ENCODE peak calls at places on chromosomes 12 and 14, in ten cellular contexts. F is HFF-Myc, S is M059J, E is T follicular helper cell, W is head of caudate nucleus, Z is epithelial cell of esophagus, H is RWPE1, U is astrocyte of the hippocampus, D is Peyer's patch, Y is GM03348. C is an unnamed sample.

GRCh38 chr12:69045430-69045829 is 112.5 kb upstream of the CPM start:
- DNase-seq in F (no peak), S (no peak), E (no peak), W (no peak), Z (no peak), H (no peak), U (no peak), D (no peak), Y (no peak), C (no peak)

GRCh38 chr12:82835217-82835616 is 148.5 kb downstream of the TMTC2 start:
- DNase-seq in F (peak), S (no peak), E (no peak), W (no peak), Z (peak), H (no peak), U (peak), D (no peak), Y (peak), C (no peak)

GRCh38 chr12:88643685-88644084 is 63.4 kb upstream of the KITLG start:
- DNase-seq in F (no peak), S (no peak), E (no peak), W (no peak), Z (no peak), H (no peak), U (no peak), D (no peak), Y (peak), C (no peak)

GRCh38 chr14:100549834-100550625 is 37.2 kb downstream of the BEGAIN start:
- DNase-seq in F (no peak), S (no peak), E (no peak), W (no peak), Z (no peak), H (no peak), U (peak), D (no peak), Y (no peak), C (no peak)

GRCh38 chr14:23364604-23365352 is at the start of gene EFS:
- DNase-seq in F (no peak), S (no peak), E (no peak), W (no peak), Z (no peak), H (no peak), U (peak), D (no peak), Y (peak), C (peak)

GRCh38 chr12:12954361-12954760 is 2.4 kb upstream of the GPRC5D start:
- DNase-seq in F (no peak), S (no peak), E (no peak), W (no peak), Z (no peak), H (no peak), U (no peak), D (no peak), Y (no peak), C (no peak)

GRCh38 chr12:107092669-107093546 is 441 bp downstream of the CRY1 start:
- DNase-seq in F (no peak), S (peak), E (peak), W (peak), Z (peak), H (peak), U (peak), D (peak), Y (no peak), C (peak)

GRCh38 chr14:54335569-54336155 is 61.1 kb upstream of the CDKN3 start:
- DNase-seq in F (no peak), S (no peak), E (no peak), W (no peak), Z (no peak), H (no peak), U (no peak), D (no peak), Y (no peak), C (no peak)

GRCh38 chr12:28222959-28223662 is 32.9 kb downstream of the CCDC91 start:
- DNase-seq in F (no peak), S (no peak), E (no peak), W (no peak), Z (no peak), H (no peak), U (no peak), D (no peak), Y (no peak), C (no peak)

GRCh38 chr12:98754095-98754494 is 109.0 kb downstream of the APAF1 start:
- DNase-seq in F (no peak), S (peak), E (no peak), W (peak), Z (peak), H (peak), U (peak), D (no peak), Y (peak), C (peak)

GRCh38 chr14:90523544-90523943 is 126.7 kb downstream of the CALM1 start:
- DNase-seq in F (no peak), S (peak), E (no peak), W (no peak), Z (peak), H (no peak), U (peak), D (no peak), Y (peak), C (peak)

GRCh38 chr14:39266589-39266870 is 32.8 kb downstream of the MIA2 start:
- DNase-seq in F (no peak), S (peak), E (no peak), W (peak), Z (no peak), H (peak), U (no peak), D (peak), Y (peak), C (no peak)

GRCh38 chr14:104297313-104297704 is 158.9 kb downstream of the KIF26A start:
- DNase-seq in F (no peak), S (no peak), E (no peak), W (no peak), Z (no peak), H (no peak), U (no peak), D (no peak), Y (no peak), C (no peak)

GRCh38 chr12:28795306-28795705 is 353.8 kb upstream of the FAR2 start:
- DNase-seq in F (no peak), S (peak), E (no peak), W (no peak), Z (peak), H (no peak), U (no peak), D (no peak), Y (no peak), C (no peak)

GRCh38 chr14:101958418-101959185 is 5.8 kb upstream of the DYNC1H1 start:
- DNase-seq in F (no peak), S (no peak), E (no peak), W (no peak), Z (no peak), H (no peak), U (no peak), D (no peak), Y (no peak), C (no peak)

GRCh38 chr14:104370256-104370870 is 209.2 kb upstream of the C14orf180 start:
- DNase-seq in F (no peak), S (peak), E (no peak), W (no peak), Z (no peak), H (peak), U (no peak), D (no peak), Y (no peak), C (no peak)

GRCh38 chr12:111342376-111342775 is 26.5 kb downstream of the PHETA1 start:
- DNase-seq in F (no peak), S (no peak), E (no peak), W (no peak), Z (no peak), H (no peak), U (no peak), D (no peak), Y (no peak), C (no peak)

GRCh38 chr14:105860615-105861580 is 334.5 kb downstream of the TMEM121 start:
- DNase-seq in F (no peak), S (no peak), E (no peak), W (peak), Z (no peak), H (no peak), U (no peak), D (peak), Y (no peak), C (no peak)

GRCh38 chr14:58149196-58149595 is 2.8 kb downstream of the ARMH4 start:
- DNase-seq in F (no peak), S (no peak), E (no peak), W (no peak), Z (no peak), H (no peak), U (no peak), D (no peak), Y (no peak), C (no peak)

GRCh38 chr14:98963610-98964009 is 308.4 kb downstream of the BCL11B start:
- DNase-seq in F (no peak), S (no peak), E (no peak), W (no peak), Z (no peak), H (no peak), U (no peak), D (no peak), Y (no peak), C (no peak)

GRCh38 chr12:16299403-16299802 is 21.9 kb upstream of the SLC15A5 start:
- DNase-seq in F (no peak), S (peak), E (no peak), W (no peak), Z (no peak), H (peak), U (peak), D (no peak), Y (peak), C (no peak)

GRCh38 chr12:77493311-77493710 is 337.4 kb upstream of the NAV3 start:
- DNase-seq in F (no peak), S (peak), E (no peak), W (no peak), Z (no peak), H (no peak), U (no peak), D (no peak), Y (no peak), C (peak)

GRCh38 chr12:110869035-110869434 is 22.2 kb downstream of the CCDC63 start:
- DNase-seq in F (no peak), S (no peak), E (no peak), W (no peak), Z (no peak), H (no peak), U (no peak), D (no peak), Y (no peak), C (no peak)

GRCh38 chr14:61355892-61356325 is 34.5 kb downstream of the PRKCH start:
- DNase-seq in F (peak), S (peak), E (peak), W (no peak), Z (peak), H (peak), U (peak), D (no peak), Y (peak), C (peak)

GRCh38 chr12:119784673-119785072 is 92.4 kb downstream of the CIT start:
- DNase-seq in F (no peak), S (no peak), E (no peak), W (no peak), Z (no peak), H (no peak), U (no peak), D (no peak), Y (no peak), C (no peak)